ENCODE peak calls at places on chromosomes 4 and X, in nine cellular contexts. One of them, this sample, is unnamed. For H3K4me1, the result is how much of the 10 kb centered on the place peaks cover.

GRCh38 chrX:113950081-113950678 is 633.7 kb upstream of the HTR2C start:
- DNase-seq in A549: no peak
- DNase-seq in esophagus muscularis mucosa: no peak
- DNase-seq in HepG2: no peak
- DNase-seq in HCT116: no peak
- DNase-seq in DND-41: no peak
- DNase-seq in effector memory CD4-positive, alpha-beta T cell: no peak
- DNase-seq in CD4-positive, alpha-beta memory T cell: no peak
- DNase-seq in OCI-LY7: no peak
- DNase-seq in this sample: no peak

GRCh38 chrX:41265615-41266014 is 68.3 kb upstream of the DDX3X start:
- DNase-seq in OCI-LY7: no peak
- DNase-seq in HepG2: no peak
- DNase-seq in HCT116: no peak
- DNase-seq in effector memory CD4-positive, alpha-beta T cell: peak
- DNase-seq in CD4-positive, alpha-beta memory T cell: peak
- DNase-seq in DND-41: no peak
- DNase-seq in esophagus muscularis mucosa: no peak
- DNase-seq in A549: peak
- DNase-seq in this sample: peak

GRCh38 chr4:149371021-149371420 is 444.6 kb downstream of the IQCM start:
- DNase-seq in esophagus muscularis mucosa: no peak
- DNase-seq in effector memory CD4-positive, alpha-beta T cell: no peak
- DNase-seq in CD4-positive, alpha-beta memory T cell: no peak
- DNase-seq in A549: peak
- DNase-seq in HCT116: peak
- DNase-seq in OCI-LY7: peak
- DNase-seq in DND-41: no peak
- DNase-seq in HepG2: peak
- DNase-seq in this sample: no peak

GRCh38 chrX:11757729-11758399 is at the start of gene MSL3:
- DNase-seq in DND-41: no peak
- DNase-seq in effector memory CD4-positive, alpha-beta T cell: peak
- DNase-seq in CD4-positive, alpha-beta memory T cell: no peak
- DNase-seq in HepG2: no peak
- DNase-seq in A549: peak
- DNase-seq in HCT116: no peak
- DNase-seq in esophagus muscularis mucosa: no peak
- DNase-seq in OCI-LY7: peak
- DNase-seq in this sample: peak

GRCh38 chrX:19541196-19541595 is 25.9 kb upstream of the MAP3K15 start:
- DNase-seq in HepG2: no peak
- DNase-seq in CD4-positive, alpha-beta memory T cell: no peak
- DNase-seq in DND-41: no peak
- DNase-seq in A549: no peak
- DNase-seq in OCI-LY7: no peak
- DNase-seq in HCT116: no peak
- DNase-seq in esophagus muscularis mucosa: no peak
- DNase-seq in effector memory CD4-positive, alpha-beta T cell: no peak
- DNase-seq in this sample: no peak

GRCh38 chr4:142274137-142274536 is 572.0 kb downstream of the INPP4B start:
- DNase-seq in esophagus muscularis mucosa: no peak
- DNase-seq in A549: no peak
- DNase-seq in OCI-LY7: no peak
- DNase-seq in DND-41: no peak
- DNase-seq in HCT116: no peak
- DNase-seq in CD4-positive, alpha-beta memory T cell: no peak
- DNase-seq in effector memory CD4-positive, alpha-beta T cell: no peak
- DNase-seq in HepG2: no peak
- DNase-seq in this sample: no peak

GRCh38 chrX:97400492-97400891 is 516.8 kb downstream of the RPA4 start:
- DNase-seq in CD4-positive, alpha-beta memory T cell: no peak
- DNase-seq in OCI-LY7: no peak
- DNase-seq in DND-41: no peak
- DNase-seq in HepG2: no peak
- DNase-seq in A549: peak
- DNase-seq in effector memory CD4-positive, alpha-beta T cell: no peak
- DNase-seq in esophagus muscularis mucosa: no peak
- DNase-seq in HCT116: no peak
- DNase-seq in this sample: no peak

GRCh38 chrX:140087865-140088264 is 122.5 kb upstream of the CXorf66 start:
- DNase-seq in HepG2: no peak
- DNase-seq in HCT116: no peak
- DNase-seq in CD4-positive, alpha-beta memory T cell: no peak
- DNase-seq in OCI-LY7: no peak
- DNase-seq in A549: no peak
- DNase-seq in esophagus muscularis mucosa: no peak
- DNase-seq in DND-41: no peak
- DNase-seq in effector memory CD4-positive, alpha-beta T cell: no peak
- DNase-seq in this sample: no peak

GRCh38 chr4:18021720-18022571 is at the start of gene LCORL:
- DNase-seq in HCT116: peak
- DNase-seq in CD4-positive, alpha-beta memory T cell: peak
- DNase-seq in A549: peak
- DNase-seq in esophagus muscularis mucosa: peak
- DNase-seq in effector memory CD4-positive, alpha-beta T cell: peak
- DNase-seq in OCI-LY7: peak
- DNase-seq in HepG2: peak
- DNase-seq in DND-41: peak
- DNase-seq in this sample: peak

GRCh38 chr4:11487876-11488545 is 59.3 kb upstream of the HS3ST1 start:
- DNase-seq in effector memory CD4-positive, alpha-beta T cell: no peak
- DNase-seq in HepG2: no peak
- DNase-seq in HCT116: no peak
- DNase-seq in A549: peak
- DNase-seq in CD4-positive, alpha-beta memory T cell: no peak
- DNase-seq in esophagus muscularis mucosa: no peak
- DNase-seq in OCI-LY7: no peak
- DNase-seq in DND-41: no peak
- DNase-seq in this sample: no peak

GRCh38 chr4:40255722-40256281 is 59.0 kb downstream of the RHOH start:
- DNase-seq in OCI-LY7: no peak
- DNase-seq in HepG2: peak
- DNase-seq in HCT116: peak
- DNase-seq in DND-41: no peak
- DNase-seq in esophagus muscularis mucosa: no peak
- DNase-seq in A549: peak
- DNase-seq in CD4-positive, alpha-beta memory T cell: no peak
- DNase-seq in effector memory CD4-positive, alpha-beta T cell: no peak
- DNase-seq in this sample: no peak

GRCh38 chr4:7817877-7818675 is 121.6 kb downstream of the AFAP1 start:
- DNase-seq in CD4-positive, alpha-beta memory T cell: no peak
- DNase-seq in esophagus muscularis mucosa: no peak
- DNase-seq in A549: no peak
- DNase-seq in HCT116: no peak
- DNase-seq in effector memory CD4-positive, alpha-beta T cell: no peak
- DNase-seq in OCI-LY7: no peak
- DNase-seq in DND-41: no peak
- DNase-seq in HepG2: no peak
- DNase-seq in this sample: no peak

GRCh38 chrX:40471965-40472648 is 108.7 kb upstream of the ATP6AP2 start:
- DNase-seq in DND-41: peak
- DNase-seq in HepG2: peak
- DNase-seq in OCI-LY7: peak
- DNase-seq in HCT116: no peak
- DNase-seq in effector memory CD4-positive, alpha-beta T cell: no peak
- DNase-seq in CD4-positive, alpha-beta memory T cell: no peak
- DNase-seq in esophagus muscularis mucosa: no peak
- DNase-seq in A549: peak
- DNase-seq in this sample: peak

GRCh38 chr4:48024522-48024921 is 8.0 kb downstream of the NIPAL1 start:
- DNase-seq in effector memory CD4-positive, alpha-beta T cell: no peak
- DNase-seq in A549: no peak
- DNase-seq in HCT116: no peak
- DNase-seq in esophagus muscularis mucosa: no peak
- DNase-seq in CD4-positive, alpha-beta memory T cell: no peak
- DNase-seq in HepG2: no peak
- DNase-seq in DND-41: no peak
- DNase-seq in OCI-LY7: no peak
- DNase-seq in this sample: no peak

GRCh38 chr4:41442818-41443217 is 95.1 kb upstream of the LIMCH1 start:
- DNase-seq in HepG2: no peak
- DNase-seq in HCT116: no peak
- DNase-seq in OCI-LY7: no peak
- DNase-seq in effector memory CD4-positive, alpha-beta T cell: no peak
- DNase-seq in CD4-positive, alpha-beta memory T cell: no peak
- DNase-seq in DND-41: no peak
- DNase-seq in esophagus muscularis mucosa: no peak
- DNase-seq in A549: peak
- DNase-seq in this sample: no peak

GRCh38 chr4:140049024-140049923 is 104.7 kb downstream of the MAML3 start:
- DNase-seq in effector memory CD4-positive, alpha-beta T cell: no peak
- DNase-seq in CD4-positive, alpha-beta memory T cell: peak
- DNase-seq in esophagus muscularis mucosa: no peak
- DNase-seq in HCT116: no peak
- DNase-seq in OCI-LY7: peak
- DNase-seq in DND-41: peak
- DNase-seq in HepG2: peak
- DNase-seq in A549: peak
- DNase-seq in this sample: peak
- H3K4me1 ChIP-seq in effector memory CD4-positive, alpha-beta T cell: under half
- H3K4me1 ChIP-seq in CD4-positive, alpha-beta memory T cell: under half
- H3K4me1 ChIP-seq in esophagus muscularis mucosa: under half
- H3K4me1 ChIP-seq in HCT116: under half
- H3K4me1 ChIP-seq in OCI-LY7: under half
- H3K4me1 ChIP-seq in DND-41: half or more
- H3K4me1 ChIP-seq in HepG2: under half
- H3K4me1 ChIP-seq in A549: half or more
- H3K4me1 ChIP-seq in this sample: under half

GRCh38 chr4:184428787-184429186 is 45.6 kb downstream of the IRF2 start:
- DNase-seq in effector memory CD4-positive, alpha-beta T cell: no peak
- DNase-seq in DND-41: no peak
- DNase-seq in A549: no peak
- DNase-seq in CD4-positive, alpha-beta memory T cell: no peak
- DNase-seq in OCI-LY7: no peak
- DNase-seq in HepG2: no peak
- DNase-seq in esophagus muscularis mucosa: no peak
- DNase-seq in HCT116: no peak
- DNase-seq in this sample: no peak

GRCh38 chr4:184424993-184425758 is 49.2 kb downstream of the IRF2 start:
- DNase-seq in HCT116: no peak
- DNase-seq in DND-41: no peak
- DNase-seq in effector memory CD4-positive, alpha-beta T cell: no peak
- DNase-seq in HepG2: no peak
- DNase-seq in A549: no peak
- DNase-seq in esophagus muscularis mucosa: no peak
- DNase-seq in CD4-positive, alpha-beta memory T cell: no peak
- DNase-seq in OCI-LY7: no peak
- DNase-seq in this sample: no peak

GRCh38 chr4:184430163-184430562 is 44.2 kb downstream of the IRF2 start:
- DNase-seq in HCT116: no peak
- DNase-seq in A549: no peak
- DNase-seq in effector memory CD4-positive, alpha-beta T cell: no peak
- DNase-seq in esophagus muscularis mucosa: no peak
- DNase-seq in CD4-positive, alpha-beta memory T cell: no peak
- DNase-seq in HepG2: no peak
- DNase-seq in DND-41: no peak
- DNase-seq in OCI-LY7: no peak
- DNase-seq in this sample: no peak

GRCh38 chr4:184427093-184427492 is 47.3 kb downstream of the IRF2 start:
- DNase-seq in effector memory CD4-positive, alpha-beta T cell: no peak
- DNase-seq in HepG2: no peak
- DNase-seq in A549: no peak
- DNase-seq in esophagus muscularis mucosa: no peak
- DNase-seq in HCT116: no peak
- DNase-seq in DND-41: no peak
- DNase-seq in OCI-LY7: no peak
- DNase-seq in CD4-positive, alpha-beta memory T cell: no peak
- DNase-seq in this sample: no peak

DNA sequence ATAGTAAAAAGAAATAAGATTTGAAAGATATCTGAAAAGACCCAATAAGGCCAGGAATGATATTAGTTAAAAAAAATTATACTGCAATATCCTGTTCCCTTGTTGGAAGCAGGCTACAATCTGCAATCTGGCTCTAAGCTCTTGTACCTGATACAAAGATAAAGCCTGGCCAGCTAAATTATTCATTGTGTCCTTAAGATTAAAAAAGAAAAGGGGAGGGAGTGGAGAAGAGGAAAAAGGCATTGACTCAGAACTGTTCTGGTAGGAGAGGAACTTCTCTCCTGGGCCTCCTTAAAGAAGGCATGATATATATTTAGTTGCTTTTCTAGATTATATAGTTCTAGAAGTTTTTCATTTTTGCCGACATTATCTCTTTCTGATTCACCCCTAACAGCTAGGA is 46.7 kb downstream of the IRF2 start:
- DNase-seq in DND-41: no peak
- DNase-seq in HCT116: no peak
- DNase-seq in HepG2: no peak
- DNase-seq in A549: no peak
- DNase-seq in CD4-positive, alpha-beta memory T cell: no peak
- DNase-seq in OCI-LY7: no peak
- DNase-seq in esophagus muscularis mucosa: no peak
- DNase-seq in effector memory CD4-positive, alpha-beta T cell: no peak
- DNase-seq in this sample: no peak
- H3K4me1 ChIP-seq in DND-41: under half
- H3K4me1 ChIP-seq in HCT116: under half
- H3K4me1 ChIP-seq in HepG2: under half
- H3K4me1 ChIP-seq in A549: under half
- H3K4me1 ChIP-seq in CD4-positive, alpha-beta memory T cell: under half
- H3K4me1 ChIP-seq in OCI-LY7: under half
- H3K4me1 ChIP-seq in esophagus muscularis mucosa: half or more
- H3K4me1 ChIP-seq in effector memory CD4-positive, alpha-beta T cell: under half
- H3K4me1 ChIP-seq in this sample: under half

GRCh38 chrX:17414057-17414658 is 39.2 kb downstream of the NHS start:
- DNase-seq in CD4-positive, alpha-beta memory T cell: no peak
- DNase-seq in DND-41: no peak
- DNase-seq in HCT116: no peak
- DNase-seq in HepG2: no peak
- DNase-seq in OCI-LY7: no peak
- DNase-seq in effector memory CD4-positive, alpha-beta T cell: no peak
- DNase-seq in esophagus muscularis mucosa: no peak
- DNase-seq in A549: no peak
- DNase-seq in this sample: no peak
- H3K4me1 ChIP-seq in CD4-positive, alpha-beta memory T cell: under half
- H3K4me1 ChIP-seq in DND-41: under half
- H3K4me1 ChIP-seq in HCT116: half or more
- H3K4me1 ChIP-seq in HepG2: under half
- H3K4me1 ChIP-seq in OCI-LY7: under half
- H3K4me1 ChIP-seq in effector memory CD4-positive, alpha-beta T cell: under half
- H3K4me1 ChIP-seq in esophagus muscularis mucosa: under half
- H3K4me1 ChIP-seq in A549: half or more
- H3K4me1 ChIP-seq in this sample: under half

GRCh38 chrX:153969904-153970397 is 1.7 kb downstream of the HCFC1 start:
- DNase-seq in CD4-positive, alpha-beta memory T cell: no peak
- DNase-seq in HCT116: no peak
- DNase-seq in esophagus muscularis mucosa: no peak
- DNase-seq in HepG2: no peak
- DNase-seq in effector memory CD4-positive, alpha-beta T cell: no peak
- DNase-seq in A549: no peak
- DNase-seq in OCI-LY7: peak
- DNase-seq in DND-41: no peak
- DNase-seq in this sample: peak
- H3K4me1 ChIP-seq in CD4-positive, alpha-beta memory T cell: half or more
- H3K4me1 ChIP-seq in HCT116: under half
- H3K4me1 ChIP-seq in esophagus muscularis mucosa: half or more
- H3K4me1 ChIP-seq in HepG2: half or more
- H3K4me1 ChIP-seq in effector memory CD4-positive, alpha-beta T cell: under half
- H3K4me1 ChIP-seq in A549: under half
- H3K4me1 ChIP-seq in OCI-LY7: under half
- H3K4me1 ChIP-seq in DND-41: half or more
- H3K4me1 ChIP-seq in this sample: half or more

This sample was measured in CD8-positive, alpha-beta T cell.